ENCODE peak calls at places on chromosomes 5 and 9, in four cellular contexts. One of them, this sample, is unnamed.

GRCh38 chr5:43034591-43034968 is 5.5 kb downstream of the ANXA2R start:
- DNase-seq in Peyer's patch: no peak
- DNase-seq in GM12892: no peak
- DNase-seq in stomach: no peak
- DNase-seq in this sample: no peak

GRCh38 chr9:135551031-135551430 is 5.1 kb downstream of the OBP2A start:
- DNase-seq in stomach: no peak
- DNase-seq in GM12892: no peak
- DNase-seq in Peyer's patch: no peak
- DNase-seq in this sample: no peak

GRCh38 chr5:144335561-144335960 is 164.9 kb downstream of the KCTD16 start:
- DNase-seq in stomach: no peak
- DNase-seq in Peyer's patch: no peak
- DNase-seq in GM12892: no peak
- DNase-seq in this sample: no peak

GRCh38 chr5:149108651-149109280 is 32.5 kb upstream of the ABLIM3 start:
- DNase-seq in stomach: no peak
- DNase-seq in Peyer's patch: no peak
- DNase-seq in GM12892: no peak
- DNase-seq in this sample: no peak

GRCh38 chr5:96742519-96742918 is 65.2 kb downstream of the ERAP1 start:
- DNase-seq in Peyer's patch: no peak
- DNase-seq in GM12892: no peak
- DNase-seq in stomach: no peak
- DNase-seq in this sample: no peak

GRCh38 chr9:107218834-107219485 is 64.1 kb upstream of the RAD23B start:
- DNase-seq in GM12892: no peak
- DNase-seq in Peyer's patch: no peak
- DNase-seq in stomach: no peak
- DNase-seq in this sample: no peak

GRCh38 chr9:137715321-137715720 is 96.5 kb downstream of the EHMT1 start:
- DNase-seq in Peyer's patch: no peak
- DNase-seq in stomach: no peak
- DNase-seq in GM12892: no peak
- DNase-seq in this sample: no peak

GRCh38 chr9:36504154-36504550 is 68.5 kb upstream of the MELK start:
- DNase-seq in GM12892: no peak
- DNase-seq in stomach: no peak
- DNase-seq in Peyer's patch: no peak
- DNase-seq in this sample: no peak

GRCh38 chr9:24614070-24614469 is 68.4 kb upstream of the IZUMO3 start:
- DNase-seq in GM12892: no peak
- DNase-seq in stomach: no peak
- DNase-seq in Peyer's patch: no peak
- DNase-seq in this sample: no peak

GRCh38 chr9:99255651-99256050 is 33.6 kb downstream of the SEC61B start:
- DNase-seq in stomach: no peak
- DNase-seq in GM12892: no peak
- DNase-seq in Peyer's patch: no peak
- DNase-seq in this sample: no peak

GRCh38 chr9:83355024-83355444 is 183.2 kb downstream of the FRMD3 start:
- DNase-seq in GM12892: no peak
- DNase-seq in stomach: no peak
- DNase-seq in Peyer's patch: no peak
- DNase-seq in this sample: no peak

GRCh38 chr5:133404724-133405123 is 207.6 kb downstream of the FSTL4 start:
- DNase-seq in Peyer's patch: no peak
- DNase-seq in GM12892: no peak
- DNase-seq in stomach: no peak
- DNase-seq in this sample: peak

GRCh38 chr5:108857905-108858304 is 110.2 kb downstream of the FER start:
- DNase-seq in GM12892: no peak
- DNase-seq in Peyer's patch: no peak
- DNase-seq in stomach: no peak
- DNase-seq in this sample: no peak

GRCh38 chr5:133967715-133968056 is 739 bp downstream of the C5orf15 start:
- DNase-seq in Peyer's patch: no peak
- DNase-seq in GM12892: no peak
- DNase-seq in stomach: peak
- DNase-seq in this sample: no peak

GRCh38 chr9:114518120-114518519 is 12.8 kb upstream of the WHRN start:
- DNase-seq in Peyer's patch: no peak
- DNase-seq in GM12892: no peak
- DNase-seq in stomach: no peak
- DNase-seq in this sample: no peak

GRCh38 chr5:39578887-39579497 is 154.2 kb upstream of the DAB2 start:
- DNase-seq in Peyer's patch: no peak
- DNase-seq in GM12892: no peak
- DNase-seq in stomach: no peak
- DNase-seq in this sample: no peak

GRCh38 chr5:113678924-113679575 is 165.6 kb downstream of the YTHDC2 start:
- DNase-seq in Peyer's patch: no peak
- DNase-seq in stomach: no peak
- DNase-seq in GM12892: no peak
- DNase-seq in this sample: peak

GRCh38 chr5:6900828-6901227 is 187.6 kb downstream of the TENT4A start:
- DNase-seq in Peyer's patch: no peak
- DNase-seq in GM12892: no peak
- DNase-seq in stomach: peak
- DNase-seq in this sample: no peak

GRCh38 chr9:95494416-95495371 is 22.1 kb downstream of the PTCH1 start:
- DNase-seq in Peyer's patch: peak
- DNase-seq in stomach: peak
- DNase-seq in GM12892: peak
- DNase-seq in this sample: no peak

GRCh38 chr5:44679200-44679599 is 129.5 kb upstream of the MRPS30 start:
- DNase-seq in GM12892: no peak
- DNase-seq in stomach: no peak
- DNase-seq in Peyer's patch: no peak
- DNase-seq in this sample: no peak

GRCh38 chr9:131727184-131727785 is 12.6 kb downstream of the RAPGEF1 start:
- DNase-seq in Peyer's patch: no peak
- DNase-seq in stomach: no peak
- DNase-seq in GM12892: no peak
- DNase-seq in this sample: peak

GRCh38 chr5:53783624-53784228 is 223.3 kb downstream of the NDUFS4 start:
- DNase-seq in Peyer's patch: no peak
- DNase-seq in stomach: no peak
- DNase-seq in GM12892: no peak
- DNase-seq in this sample: no peak

GRCh38 chr5:60597570-60597969 is 102.4 kb downstream of the DEPDC1B start:
- DNase-seq in GM12892: no peak
- DNase-seq in Peyer's patch: no peak
- DNase-seq in stomach: no peak
- DNase-seq in this sample: no peak
- TF ChIP-seq POLR2A in GM12892: no peak
- TF ChIP-seq POLR2A in Peyer's patch: no peak
- TF ChIP-seq POLR2A in stomach: no peak
- TF ChIP-seq POLR2A in this sample: no peak

GRCh38 chr5:2399804-2400203 is 351.7 kb downstream of the IRX2 start:
- DNase-seq in Peyer's patch: no peak
- DNase-seq in GM12892: no peak
- DNase-seq in stomach: no peak
- DNase-seq in this sample: no peak

DNA sequence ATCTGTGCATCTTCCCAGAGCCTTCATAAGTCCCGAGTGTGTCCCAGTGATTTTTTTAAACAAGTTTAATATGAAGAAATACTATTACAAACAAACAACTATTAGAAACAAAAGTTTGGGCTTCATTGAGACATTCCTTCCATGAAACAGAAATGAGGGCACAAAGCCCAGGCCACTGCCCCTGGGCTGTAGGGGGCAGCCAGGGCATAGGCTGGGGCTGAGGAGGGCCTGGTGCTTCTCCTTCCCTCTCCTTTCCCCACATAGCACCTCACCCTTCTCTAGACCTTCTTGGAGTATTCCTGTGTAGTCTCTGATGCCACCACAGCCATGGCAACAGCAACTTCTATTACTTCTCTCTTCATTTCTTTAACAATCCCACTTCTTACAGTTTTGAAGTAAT is 348.2 kb downstream of the IRX2 start:
- DNase-seq in GM12892: no peak
- DNase-seq in stomach: no peak
- DNase-seq in Peyer's patch: no peak
- DNase-seq in this sample: no peak
- TF ChIP-seq POLR2A in GM12892: no peak
- TF ChIP-seq POLR2A in stomach: no peak
- TF ChIP-seq POLR2A in Peyer's patch: no peak
- TF ChIP-seq POLR2A in this sample: no peak

GRCh38 chr5:84384604-84385575 is at the start of gene EDIL3:
- DNase-seq in Peyer's patch: peak
- DNase-seq in stomach: no peak
- DNase-seq in GM12892: no peak
- DNase-seq in this sample: peak
- TF ChIP-seq POLR2A in Peyer's patch: no peak
- TF ChIP-seq POLR2A in stomach: no peak
- TF ChIP-seq POLR2A in GM12892: no peak
- TF ChIP-seq POLR2A in this sample: no peak

DNA sequence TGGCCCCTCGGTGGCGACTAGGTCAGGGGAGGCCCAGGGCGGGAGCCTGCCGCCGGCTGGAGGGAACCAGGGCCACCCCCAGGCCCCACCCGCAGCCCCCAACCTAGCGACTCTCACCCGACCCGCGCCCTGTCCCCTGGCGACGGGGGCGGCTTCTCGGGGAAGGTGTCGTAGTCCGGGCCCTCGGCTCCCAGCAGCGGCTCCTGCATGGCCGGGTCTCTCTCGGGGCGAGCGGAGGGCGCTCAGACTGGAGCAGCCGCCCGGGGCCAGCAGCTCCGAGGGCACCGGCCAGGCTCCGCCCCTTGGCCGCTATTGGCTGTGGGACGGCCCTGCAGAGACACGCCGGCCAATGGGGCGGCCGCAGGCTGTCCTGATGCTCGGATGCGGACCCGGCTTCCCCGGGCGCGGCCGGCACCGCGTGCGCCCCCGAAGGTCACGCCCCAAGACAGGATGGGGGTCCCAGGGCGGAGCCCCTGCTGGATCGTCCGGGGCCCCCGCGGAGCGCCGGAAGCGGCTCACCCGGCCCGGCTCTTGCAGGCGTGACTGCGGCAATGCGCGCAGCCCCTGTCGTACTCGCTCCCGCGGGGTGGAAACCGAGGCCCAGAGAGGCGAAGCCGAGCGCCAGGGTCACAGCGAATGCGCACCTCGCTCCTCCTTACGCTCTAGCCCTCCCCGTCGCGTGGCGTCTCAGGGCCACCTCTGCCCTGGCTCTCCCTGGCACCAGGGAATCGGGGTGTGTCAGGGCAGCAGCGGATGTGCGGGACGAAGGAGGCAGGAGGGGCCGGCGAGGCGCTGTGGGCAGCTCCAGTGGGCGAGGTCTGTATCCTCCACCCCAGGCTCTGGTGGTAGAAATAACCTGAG is at the start of gene SLC2A6:
- DNase-seq in stomach: peak
- DNase-seq in Peyer's patch: peak
- DNase-seq in GM12892: peak
- DNase-seq in this sample: peak
- TF ChIP-seq POLR2A in stomach: no peak
- TF ChIP-seq POLR2A in Peyer's patch: peak
- TF ChIP-seq POLR2A in GM12892: peak
- TF ChIP-seq POLR2A in this sample: peak

GRCh38 chr5:55933377-55934116 is 61.2 kb downstream of the IL6ST start:
- DNase-seq in Peyer's patch: no peak
- DNase-seq in stomach: no peak
- DNase-seq in GM12892: no peak
- DNase-seq in this sample: no peak
- TF ChIP-seq POLR2A in Peyer's patch: no peak
- TF ChIP-seq POLR2A in stomach: no peak
- TF ChIP-seq POLR2A in GM12892: no peak
- TF ChIP-seq POLR2A in this sample: no peak

GRCh38 chr5:135683227-135683626 is 104.4 kb upstream of the CXCL14 start:
- DNase-seq in stomach: no peak
- DNase-seq in Peyer's patch: no peak
- DNase-seq in GM12892: no peak
- DNase-seq in this sample: no peak

GRCh38 chr5:135680713-135681112 is 101.9 kb upstream of the CXCL14 start:
- DNase-seq in Peyer's patch: no peak
- DNase-seq in stomach: no peak
- DNase-seq in GM12892: no peak
- DNase-seq in this sample: no peak

DNA sequence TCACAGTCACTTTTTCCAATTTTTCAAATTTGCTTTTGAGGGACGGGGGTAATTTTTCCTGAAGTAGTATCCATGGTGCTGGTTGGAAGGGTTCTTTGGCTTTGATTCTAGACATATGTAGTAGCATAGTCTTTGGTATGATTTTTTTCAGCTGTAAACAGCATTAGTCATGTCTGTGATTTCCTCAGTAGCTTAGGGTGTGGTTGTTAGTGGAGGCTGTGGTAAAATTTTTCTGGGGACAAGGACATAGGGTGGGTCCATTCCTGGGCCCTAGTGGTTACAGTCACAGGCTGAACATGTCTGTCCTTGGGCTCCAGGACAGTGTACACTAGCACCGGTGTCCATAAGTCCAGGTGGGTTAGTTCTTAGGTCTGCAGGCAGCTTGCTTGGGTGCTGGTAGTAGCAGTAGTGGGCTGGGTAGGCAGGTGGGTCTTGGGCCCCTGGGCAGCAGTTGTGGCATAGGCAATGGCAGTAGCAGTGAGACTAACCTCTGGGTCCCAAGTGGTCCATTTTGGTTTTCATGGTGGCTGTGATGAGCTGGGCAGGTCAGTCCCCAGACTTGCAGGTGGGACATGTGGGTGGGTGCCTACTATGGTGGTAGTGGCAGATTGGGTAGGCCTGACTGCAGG is 100.0 kb upstream of the CXCL14 start:
- DNase-seq in stomach: no peak
- DNase-seq in Peyer's patch: no peak
- DNase-seq in GM12892: no peak
- DNase-seq in this sample: no peak
- TF ChIP-seq POLR2A in stomach: no peak
- TF ChIP-seq POLR2A in Peyer's patch: no peak
- TF ChIP-seq POLR2A in GM12892: no peak
- TF ChIP-seq POLR2A in this sample: no peak

GRCh38 chr5:62305715-62306493 is at the start of gene KIF2A:
- DNase-seq in GM12892: peak
- DNase-seq in Peyer's patch: peak
- DNase-seq in stomach: peak
- DNase-seq in this sample: peak
- TF ChIP-seq POLR2A in GM12892: peak
- TF ChIP-seq POLR2A in Peyer's patch: peak
- TF ChIP-seq POLR2A in stomach: no peak
- TF ChIP-seq POLR2A in this sample: peak